ENCODE peak calls at places on chromosome 9, in four cellular contexts. One of them, this sample, is unnamed.

GRCh38 chr9:115628426-115628825 is 510.5 kb upstream of the TNC start:
- DNase-seq in activated CD8-positive, alpha-beta memory T cell treated with anti-CD3 and anti-CD28 coated beads, Interleukin-2, amount 50 U/mL, for 48 hours: no peak
- DNase-seq in GM23248: no peak
- DNase-seq in activated gamma-delta T cell treated with Interleukin-2 at 50 U/mL for 16 hours: no peak
- DNase-seq in this sample: no peak

GRCh38 chr9:116151966-116152381 is 1.6 kb upstream of the PAPPA start:
- DNase-seq in activated CD8-positive, alpha-beta memory T cell treated with anti-CD3 and anti-CD28 coated beads, Interleukin-2, amount 50 U/mL, for 48 hours: no peak
- DNase-seq in GM23248: peak; percentile 90
- DNase-seq in activated gamma-delta T cell treated with Interleukin-2 at 50 U/mL for 16 hours: no peak
- DNase-seq in this sample: no peak

GRCh38 chr9:109937841-109938453 is 157.9 kb downstream of the PALM2AKAP2 start:
- DNase-seq in activated CD8-positive, alpha-beta memory T cell treated with anti-CD3 and anti-CD28 coated beads, Interleukin-2, amount 50 U/mL, for 48 hours: no peak
- DNase-seq in GM23248: no peak
- DNase-seq in activated gamma-delta T cell treated with Interleukin-2 at 50 U/mL for 16 hours: no peak
- DNase-seq in this sample: no peak

GRCh38 chr9:109010676-109011655 is 2.3 kb downstream of the CTNNAL1 start:
- DNase-seq in activated CD8-positive, alpha-beta memory T cell treated with anti-CD3 and anti-CD28 coated beads, Interleukin-2, amount 50 U/mL, for 48 hours: peak; percentile 66
- DNase-seq in GM23248: peak; percentile 80
- DNase-seq in activated gamma-delta T cell treated with Interleukin-2 at 50 U/mL for 16 hours: peak; percentile 24
- DNase-seq in this sample: peak; percentile 7

GRCh38 chr9:83238871-83239624 is 176.1 kb upstream of the RASEF start:
- DNase-seq in activated CD8-positive, alpha-beta memory T cell treated with anti-CD3 and anti-CD28 coated beads, Interleukin-2, amount 50 U/mL, for 48 hours: no peak
- DNase-seq in GM23248: no peak
- DNase-seq in activated gamma-delta T cell treated with Interleukin-2 at 50 U/mL for 16 hours: no peak
- DNase-seq in this sample: peak; percentile 94

GRCh38 chr9:19162956-19163355 is 35.7 kb upstream of the PLIN2 start:
- DNase-seq in activated CD8-positive, alpha-beta memory T cell treated with anti-CD3 and anti-CD28 coated beads, Interleukin-2, amount 50 U/mL, for 48 hours: no peak
- DNase-seq in GM23248: peak; percentile 72
- DNase-seq in activated gamma-delta T cell treated with Interleukin-2 at 50 U/mL for 16 hours: no peak
- DNase-seq in this sample: no peak

GRCh38 chr9:8715792-8716191 is 916.2 kb upstream of the DMAC1 start:
- DNase-seq in activated CD8-positive, alpha-beta memory T cell treated with anti-CD3 and anti-CD28 coated beads, Interleukin-2, amount 50 U/mL, for 48 hours: no peak
- DNase-seq in GM23248: no peak
- DNase-seq in activated gamma-delta T cell treated with Interleukin-2 at 50 U/mL for 16 hours: no peak
- DNase-seq in this sample: no peak

GRCh38 chr9:136171009-136171800 is 33.7 kb downstream of the LHX3 start:
- DNase-seq in activated CD8-positive, alpha-beta memory T cell treated with anti-CD3 and anti-CD28 coated beads, Interleukin-2, amount 50 U/mL, for 48 hours: no peak
- DNase-seq in GM23248: no peak
- DNase-seq in activated gamma-delta T cell treated with Interleukin-2 at 50 U/mL for 16 hours: no peak
- DNase-seq in this sample: no peak

GRCh38 chr9:87076825-87077224 is 129.5 kb upstream of the GAS1 start:
- DNase-seq in activated CD8-positive, alpha-beta memory T cell treated with anti-CD3 and anti-CD28 coated beads, Interleukin-2, amount 50 U/mL, for 48 hours: no peak
- DNase-seq in GM23248: no peak
- DNase-seq in activated gamma-delta T cell treated with Interleukin-2 at 50 U/mL for 16 hours: no peak
- DNase-seq in this sample: no peak

GRCh38 chr9:70412678-70413426 is 1.6 kb downstream of the KLF9 start:
- DNase-seq in activated CD8-positive, alpha-beta memory T cell treated with anti-CD3 and anti-CD28 coated beads, Interleukin-2, amount 50 U/mL, for 48 hours: peak; percentile 72
- DNase-seq in GM23248: peak; percentile 85
- DNase-seq in activated gamma-delta T cell treated with Interleukin-2 at 50 U/mL for 16 hours: peak; percentile 27
- DNase-seq in this sample: no peak

GRCh38 chr9:124217839-124218437 is 39.8 kb upstream of the NEK6 start:
- DNase-seq in activated CD8-positive, alpha-beta memory T cell treated with anti-CD3 and anti-CD28 coated beads, Interleukin-2, amount 50 U/mL, for 48 hours: peak; percentile 51
- DNase-seq in GM23248: no peak
- DNase-seq in activated gamma-delta T cell treated with Interleukin-2 at 50 U/mL for 16 hours: no peak
- DNase-seq in this sample: peak; percentile 27

GRCh38 chr9:5908918-5909317 is 18.2 kb downstream of the MLANA start:
- DNase-seq in activated CD8-positive, alpha-beta memory T cell treated with anti-CD3 and anti-CD28 coated beads, Interleukin-2, amount 50 U/mL, for 48 hours: no peak
- DNase-seq in GM23248: no peak
- DNase-seq in activated gamma-delta T cell treated with Interleukin-2 at 50 U/mL for 16 hours: no peak
- DNase-seq in this sample: no peak

GRCh38 chr9:93397664-93398381 is 53.7 kb upstream of the FAM120A start:
- DNase-seq in activated CD8-positive, alpha-beta memory T cell treated with anti-CD3 and anti-CD28 coated beads, Interleukin-2, amount 50 U/mL, for 48 hours: no peak
- DNase-seq in GM23248: peak; percentile 36
- DNase-seq in activated gamma-delta T cell treated with Interleukin-2 at 50 U/mL for 16 hours: no peak
- DNase-seq in this sample: no peak

GRCh38 chr9:34454571-34455065 is 3.8 kb downstream of the FAM219A start:
- DNase-seq in activated CD8-positive, alpha-beta memory T cell treated with anti-CD3 and anti-CD28 coated beads, Interleukin-2, amount 50 U/mL, for 48 hours: peak; percentile 66
- DNase-seq in GM23248: peak; percentile 89
- DNase-seq in activated gamma-delta T cell treated with Interleukin-2 at 50 U/mL for 16 hours: no peak
- DNase-seq in this sample: no peak

GRCh38 chr9:90975666-90976538 is 174.3 kb downstream of the SYK start:
- DNase-seq in activated CD8-positive, alpha-beta memory T cell treated with anti-CD3 and anti-CD28 coated beads, Interleukin-2, amount 50 U/mL, for 48 hours: no peak
- DNase-seq in GM23248: no peak
- DNase-seq in activated gamma-delta T cell treated with Interleukin-2 at 50 U/mL for 16 hours: no peak
- DNase-seq in this sample: peak; percentile 80

GRCh38 chr9:34546834-34547827 is 24.3 kb upstream of the ENHO start:
- DNase-seq in activated CD8-positive, alpha-beta memory T cell treated with anti-CD3 and anti-CD28 coated beads, Interleukin-2, amount 50 U/mL, for 48 hours: peak; percentile 84
- DNase-seq in GM23248: peak; percentile 92
- DNase-seq in activated gamma-delta T cell treated with Interleukin-2 at 50 U/mL for 16 hours: peak; percentile 32
- DNase-seq in this sample: peak; percentile 46

GRCh38 chr9:124537926-124538325 is 30.7 kb upstream of the NR5A1 start:
- DNase-seq in activated CD8-positive, alpha-beta memory T cell treated with anti-CD3 and anti-CD28 coated beads, Interleukin-2, amount 50 U/mL, for 48 hours: no peak
- DNase-seq in GM23248: no peak
- DNase-seq in activated gamma-delta T cell treated with Interleukin-2 at 50 U/mL for 16 hours: no peak
- DNase-seq in this sample: no peak

GRCh38 chr9:81513049-81513448 is 176.3 kb downstream of the TLE1 start:
- DNase-seq in activated CD8-positive, alpha-beta memory T cell treated with anti-CD3 and anti-CD28 coated beads, Interleukin-2, amount 50 U/mL, for 48 hours: no peak
- DNase-seq in GM23248: no peak
- DNase-seq in activated gamma-delta T cell treated with Interleukin-2 at 50 U/mL for 16 hours: no peak
- DNase-seq in this sample: no peak

GRCh38 chr9:72489986-72490385 is 31.4 kb upstream of the TMC1 start:
- DNase-seq in activated CD8-positive, alpha-beta memory T cell treated with anti-CD3 and anti-CD28 coated beads, Interleukin-2, amount 50 U/mL, for 48 hours: no peak
- DNase-seq in GM23248: no peak
- DNase-seq in activated gamma-delta T cell treated with Interleukin-2 at 50 U/mL for 16 hours: no peak
- DNase-seq in this sample: no peak

GRCh38 chr9:111842313-111842712 is 47.6 kb upstream of the SHOC1 start:
- DNase-seq in activated CD8-positive, alpha-beta memory T cell treated with anti-CD3 and anti-CD28 coated beads, Interleukin-2, amount 50 U/mL, for 48 hours: no peak
- DNase-seq in GM23248: peak; percentile 78
- DNase-seq in activated gamma-delta T cell treated with Interleukin-2 at 50 U/mL for 16 hours: no peak
- DNase-seq in this sample: peak; percentile 30

GRCh38 chr9:75372499-75373268 is 284.4 kb downstream of the OSTF1 start:
- DNase-seq in activated CD8-positive, alpha-beta memory T cell treated with anti-CD3 and anti-CD28 coated beads, Interleukin-2, amount 50 U/mL, for 48 hours: no peak
- DNase-seq in GM23248: no peak
- DNase-seq in activated gamma-delta T cell treated with Interleukin-2 at 50 U/mL for 16 hours: no peak
- DNase-seq in this sample: no peak

GRCh38 chr9:77981332-77981731 is 50.3 kb downstream of the GNAQ start:
- DNase-seq in activated CD8-positive, alpha-beta memory T cell treated with anti-CD3 and anti-CD28 coated beads, Interleukin-2, amount 50 U/mL, for 48 hours: no peak
- DNase-seq in GM23248: peak; percentile 73
- DNase-seq in activated gamma-delta T cell treated with Interleukin-2 at 50 U/mL for 16 hours: no peak
- DNase-seq in this sample: no peak

GRCh38 chr9:37398464-37399025 is 24.0 kb upstream of the GRHPR start:
- DNase-seq in activated CD8-positive, alpha-beta memory T cell treated with anti-CD3 and anti-CD28 coated beads, Interleukin-2, amount 50 U/mL, for 48 hours: no peak
- DNase-seq in GM23248: no peak
- DNase-seq in activated gamma-delta T cell treated with Interleukin-2 at 50 U/mL for 16 hours: no peak
- DNase-seq in this sample: no peak

GRCh38 chr9:78811562-78812276 is 514.8 kb downstream of the PSAT1 start:
- DNase-seq in activated CD8-positive, alpha-beta memory T cell treated with anti-CD3 and anti-CD28 coated beads, Interleukin-2, amount 50 U/mL, for 48 hours: no peak
- DNase-seq in GM23248: peak; percentile 69
- DNase-seq in activated gamma-delta T cell treated with Interleukin-2 at 50 U/mL for 16 hours: no peak
- DNase-seq in this sample: no peak

GRCh38 chr9:137757613-137758029 is 120.0 kb upstream of the CACNA1B start:
- DNase-seq in activated CD8-positive, alpha-beta memory T cell treated with anti-CD3 and anti-CD28 coated beads, Interleukin-2, amount 50 U/mL, for 48 hours: peak; percentile 34
- DNase-seq in GM23248: peak; percentile 80
- DNase-seq in activated gamma-delta T cell treated with Interleukin-2 at 50 U/mL for 16 hours: peak; percentile 12
- DNase-seq in this sample: no peak

GRCh38 chr9:14452539-14452938 is 138.6 kb upstream of the NFIB start:
- DNase-seq in activated CD8-positive, alpha-beta memory T cell treated with anti-CD3 and anti-CD28 coated beads, Interleukin-2, amount 50 U/mL, for 48 hours: no peak
- DNase-seq in GM23248: no peak
- DNase-seq in activated gamma-delta T cell treated with Interleukin-2 at 50 U/mL for 16 hours: no peak
- DNase-seq in this sample: no peak

GRCh38 chr9:125484632-125485282 is 222.3 kb downstream of the MAPKAP1 start:
- DNase-seq in activated CD8-positive, alpha-beta memory T cell treated with anti-CD3 and anti-CD28 coated beads, Interleukin-2, amount 50 U/mL, for 48 hours: no peak
- DNase-seq in GM23248: peak; percentile 88
- DNase-seq in activated gamma-delta T cell treated with Interleukin-2 at 50 U/mL for 16 hours: no peak
- DNase-seq in this sample: no peak